ENCODE peak calls at places on chromosomes 16 and 17, in seven cellular contexts. L, V, C, Z, J, O and N are unnamed samples.
A peak's percentile ranks its signal among the peaks of the same experiment; 100 is the strongest.

GRCh38 chr17:3482851-3483250 is 7.1 kb downstream of the ASPA start:
- DNase-seq in L (no peak), C (no peak), J (no peak), O (no peak), Z (no peak), V (no peak), N (no peak)

GRCh38 chr17:63140255-63140654 is 174.2 kb downstream of the TANC2 start:
- DNase-seq in V (no peak), J (no peak), L (peak; percentile 51), Z (no peak), C (peak; percentile 16), O (no peak), N (no peak)

GRCh38 chr17:81601525-81602120 is 35.3 kb downstream of the NPLOC4 start:
- DNase-seq in O (no peak), V (peak; percentile 65), Z (peak; percentile 42), J (no peak), L (peak; percentile 85), C (peak; percentile 38), N (no peak)

GRCh38 chr17:11882716-11883115 is 114.6 kb downstream of the ZNF18 start:
- DNase-seq in O (no peak), L (no peak), J (no peak), C (no peak), V (no peak), Z (no peak), N (no peak)

GRCh38 chr17:7080445-7081041 is 492 bp upstream of the CLEC10A start:
- DNase-seq in L (no peak), J (no peak), Z (no peak), V (no peak), C (peak; percentile 36), O (no peak), N (peak; percentile 73)

GRCh38 chr16:85690469-85691064 is 1.8 kb upstream of the GINS2 start:
- DNase-seq in J (no peak), Z (no peak), C (no peak), L (no peak), O (no peak), V (no peak), N (no peak)

GRCh38 chr17:38705803-38706624 is 941 bp downstream of the MLLT6 start:
- DNase-seq in C (peak; percentile 83), J (peak; percentile 76), Z (peak; percentile 49), V (peak; percentile 54), L (peak; percentile 41), O (no peak), N (peak; percentile 83)

GRCh38 chr17:57453841-57454240 is 197.5 kb downstream of the MSI2 start:
- DNase-seq in J (no peak), Z (no peak), V (no peak), L (no peak), O (no peak), C (no peak), N (no peak)

GRCh38 chr17:41907185-41907556 is 11.6 kb downstream of the ACLY start:
- DNase-seq in L (peak; percentile 72), O (no peak), J (no peak), C (no peak), V (no peak), Z (no peak), N (no peak)

GRCh38 chr16:58678716-58679115 is 5.9 kb downstream of the SLC38A7 start:
- DNase-seq in Z (no peak), C (peak; percentile 52), V (peak; percentile 63), O (no peak), L (peak; percentile 42), J (no peak), N (no peak)

GRCh38 chr16:702341-702740 is 3.3 kb downstream of the FBXL16 start:
- DNase-seq in C (no peak), J (no peak), V (no peak), O (no peak), Z (no peak), L (no peak), N (no peak)

GRCh38 chr16:48505705-48506104 is 104.3 kb downstream of the N4BP1 start:
- DNase-seq in C (no peak), O (no peak), V (no peak), J (no peak), L (no peak), Z (no peak), N (no peak)

GRCh38 chr17:62996221-62996620 is 30.2 kb downstream of the TANC2 start:
- DNase-seq in J (no peak), Z (no peak), L (no peak), C (no peak), V (no peak), O (no peak), N (no peak)

GRCh38 chr17:82737981-82738877 is 2.8 kb downstream of the FN3K start:
- DNase-seq in V (peak; percentile 93), C (peak; percentile 85), L (peak; percentile 27), Z (no peak), J (peak; percentile 81), O (no peak), N (peak; percentile 91)

GRCh38 chr17:75753514-75754377 is 11.2 kb downstream of the GALK1 start:
- DNase-seq in L (peak; percentile 60), Z (peak; percentile 83), C (peak; percentile 58), O (peak; percentile 45), V (peak; percentile 82), J (peak; percentile 86), N (peak; percentile 85)

GRCh38 chr16:75624921-75625334 is 1.8 kb upstream of the ADAT1 start:
- DNase-seq in L (peak; percentile 24), C (no peak), J (no peak), V (no peak), O (no peak), Z (no peak), N (no peak)

GRCh38 chr16:86789621-86790051 is 211.3 kb downstream of the FOXL1 start:
- DNase-seq in L (peak; percentile 32), C (no peak), V (no peak), J (no peak), Z (peak; percentile 63), O (no peak), N (no peak)

GRCh38 chr16:48054881-48055601 is 100.8 kb downstream of the ABCC12 start:
- DNase-seq in L (peak; percentile 75), Z (peak; percentile 55), V (peak; percentile 82), O (no peak), C (peak; percentile 47), J (no peak), N (no peak)

GRCh38 chr17:83189013-83189672 is 109.7 kb downstream of the METRNL start:
- DNase-seq in J (no peak), V (peak; percentile 11), Z (no peak), C (no peak), L (no peak), O (no peak), N (peak; percentile 31)

GRCh38 chr17:81044764-81045589 is 10.0 kb downstream of the BAIAP2 start:
- DNase-seq in V (no peak), O (no peak), Z (no peak), J (peak; percentile 87), C (peak; percentile 91), L (peak; percentile 75), N (peak; percentile 87)

GRCh38 chr16:1037023-1037933 is 35.3 kb upstream of the SSTR5 start:
- DNase-seq in L (peak; percentile 18), J (no peak), O (no peak), V (no peak), C (no peak), Z (no peak), N (no peak)

GRCh38 chr16:63188076-63188771 is 1152.0 kb upstream of the CDH8 start:
- DNase-seq in Z (no peak), L (no peak), V (no peak), J (no peak), C (no peak), O (no peak), N (no peak)

GRCh38 chr16:89017956-89018604 is 41.1 kb upstream of the CBFA2T3 start:
- DNase-seq in Z (no peak), O (no peak), L (no peak), J (no peak), V (no peak), C (no peak), N (no peak)

GRCh38 chr16:81625544-81626152 is 153.4 kb upstream of the PLCG2 start:
- DNase-seq in O (no peak), C (peak; percentile 59), Z (no peak), V (peak; percentile 58), J (no peak), L (peak; percentile 51), N (no peak)

GRCh38 chr17:79515646-79516604 is 94.9 kb downstream of the RBFOX3 start:
- DNase-seq in Z (no peak), C (no peak), O (no peak), V (no peak), L (peak; percentile 13), J (no peak), N (no peak)

GRCh38 chr17:57201481-57201880 is 54.8 kb upstream of the MSI2 start:
- DNase-seq in L (no peak), V (no peak), Z (no peak), C (no peak), J (no peak), O (no peak), N (no peak)

GRCh38 chr17:41265078-41265477 is at the start of gene KRTAP9-6:
- DNase-seq in V (no peak), L (no peak), C (no peak), O (no peak), Z (no peak), J (no peak), N (no peak)

GRCh38 chr17:55440391-55440790 is 18.8 kb upstream of the MMD start:
- DNase-seq in O (no peak), L (peak; percentile 20), Z (no peak), V (no peak), J (no peak), C (no peak), N (no peak)

GRCh38 chr17:13874134-13874533 is 195.2 kb upstream of the COX10 start:
- DNase-seq in C (no peak), L (no peak), Z (no peak), V (no peak), O (no peak), J (no peak), N (no peak)

GRCh38 chr17:7018331-7018964 is 4.4 kb upstream of the BCL6B start:
- DNase-seq in Z (no peak), L (no peak), V (no peak), J (no peak), O (no peak), C (peak; percentile 62), N (no peak)

GRCh38 chr16:10362077-10362863 is 23.6 kb upstream of the ATF7IP2 start:
- DNase-seq in V (no peak), L (no peak), J (no peak), C (no peak), Z (no peak), O (no peak), N (no peak)

GRCh38 chr16:10370096-10370726 is 15.7 kb upstream of the ATF7IP2 start:
- DNase-seq in J (no peak), Z (no peak), V (no peak), L (no peak), O (no peak), C (no peak), N (no peak)

GRCh38 chr16:9053006-9053601 is 38.3 kb upstream of the HAPSTR1 start:
- DNase-seq in J (peak; percentile 67), Z (peak; percentile 78), L (peak; percentile 83), V (peak; percentile 59), C (peak; percentile 67), O (no peak), N (peak; percentile 79)

GRCh38 chr16:3023415-3023668 is 400 bp downstream of the HCFC1R1 start:
- DNase-seq in L (peak; percentile 82), V (peak; percentile 70), C (peak; percentile 62), Z (no peak), O (no peak), J (no peak), N (no peak)

GRCh38 chr16:30022887-30023286 is at the start of gene C16orf92:
- DNase-seq in Z (no peak), L (no peak), C (no peak), V (no peak), J (no peak), O (no peak), N (no peak)

GRCh38 chr16:68921654-68922053 is 78.3 kb downstream of the TANGO6 start:
- DNase-seq in V (no peak), C (no peak), O (no peak), Z (no peak), L (peak; percentile 74), J (no peak), N (no peak)

GRCh38 chr17:50397111-50397918 is at the start of gene LRRC59:
- DNase-seq in L (peak; percentile 85), Z (peak; percentile 93), J (peak; percentile 95), C (peak; percentile 88), V (peak; percentile 92), O (peak; percentile 82), N (peak; percentile 95)

GRCh38 chr16:88424536-88425230 is 28.4 kb upstream of the ZFPM1 start:
- DNase-seq in O (no peak), L (no peak), C (no peak), J (no peak), Z (no peak), V (peak; percentile 54), N (no peak)